ENCODE peak calls at places on chromosomes 12 and 14, in seven cellular contexts. O is EL, P is heart right ventricle, R is GM13976, C is endodermal cell, A is AG10803, L is lower lobe of right lung. E is an unnamed sample.

GRCh38 chr12:18631339-18631738 is 106.5 kb downstream of the PLCZ1 start:
- DNase-seq in O (no peak), P (no peak), R (no peak), C (no peak), A (no peak), L (no peak), E (no peak)

GRCh38 chr12:79174656-79175055 is 310.1 kb downstream of the SYT1 start:
- DNase-seq in O (peak; percentile 36), P (no peak), R (no peak), C (no peak), A (peak; percentile 69), L (no peak), E (no peak)

GRCh38 chr12:19759229-19759628 is 319.9 kb downstream of the AEBP2 start:
- DNase-seq in O (peak; percentile 83), P (no peak), R (no peak), C (no peak), A (peak; percentile 86), L (no peak), E (no peak)

GRCh38 chr14:52917732-52918131 is 33.1 kb downstream of the FERMT2 start:
- DNase-seq in O (peak; percentile 48), P (no peak), R (no peak), C (no peak), A (peak; percentile 72), L (no peak), E (no peak)

GRCh38 chr12:56695327-56696101 is 7.4 kb upstream of the PTGES3 start:
- DNase-seq in O (peak; percentile 34), P (no peak), R (no peak), C (no peak), A (peak; percentile 44), L (no peak), E (no peak)

GRCh38 chr12:29153231-29153630 is 4.2 kb downstream of the FAR2 start:
- DNase-seq in O (no peak), P (no peak), R (no peak), C (peak; percentile 84), A (no peak), L (no peak), E (no peak)

GRCh38 chr12:31368666-31369361 is 42.9 kb upstream of the SINHCAF start:
- DNase-seq in O (no peak), P (no peak), R (no peak), C (peak; percentile 83), A (no peak), L (no peak), E (no peak)

GRCh38 chr12:28787151-28787550 is 361.9 kb upstream of the FAR2 start:
- DNase-seq in O (no peak), P (no peak), R (no peak), C (no peak), A (no peak), L (no peak), E (no peak)

GRCh38 chr14:95026851-95027463 is 130.4 kb downstream of the DICER1 start:
- DNase-seq in O (no peak), P (no peak), R (no peak), C (no peak), A (no peak), L (no peak), E (no peak)

GRCh38 chr12:11719678-11720099 is 70.2 kb downstream of the ETV6 start:
- DNase-seq in O (peak; percentile 99), P (peak; percentile 70), R (no peak), C (peak; percentile 84), A (peak; percentile 91), L (peak; percentile 79), E (peak; percentile 7)

GRCh38 chr12:25130741-25131188 is 64.2 kb downstream of the DNAI7 start:
- DNase-seq in O (peak; percentile 46), P (no peak), R (peak; percentile 50), C (no peak), A (peak; percentile 57), L (no peak), E (no peak)

GRCh38 chr14:100473249-100473648 is 114.0 kb downstream of the BEGAIN start:
- DNase-seq in O (no peak), P (no peak), R (no peak), C (no peak), A (no peak), L (no peak), E (no peak)

GRCh38 chr14:73503648-73504047 is 12.9 kb downstream of the RIOX1 start:
- DNase-seq in O (peak; percentile 53), P (no peak), R (peak; percentile 48), C (no peak), A (peak; percentile 43), L (no peak), E (no peak)

GRCh38 chr14:64294672-64295413 is 672 bp upstream of the ESR2 start:
- DNase-seq in O (peak; percentile 60), P (peak; percentile 66), R (peak; percentile 89), C (peak; percentile 95), A (peak; percentile 24), L (peak; percentile 85), E (peak; percentile 32)

GRCh38 chr14:77076118-77076631 is 21.9 kb upstream of the CIPC start:
- DNase-seq in O (no peak), P (peak; percentile 89), R (no peak), C (peak; percentile 84), A (no peak), L (peak; percentile 74), E (no peak)

GRCh38 chr12:25249951-25250738 is 584 bp downstream of the KRAS start:
- DNase-seq in O (peak; percentile 37), P (peak; percentile 55), R (peak; percentile 74), C (peak; percentile 86), A (peak; percentile 9), L (peak; percentile 79), E (peak; percentile 36)

GRCh38 chr12:58233886-58234285 is 292.5 kb downstream of the ATP23 start:
- DNase-seq in O (no peak), P (no peak), R (no peak), C (no peak), A (no peak), L (no peak), E (no peak)

GRCh38 chr14:60175255-60175902 is 10.2 kb upstream of the DHRS7 start:
- DNase-seq in O (peak; percentile 43), P (no peak), R (no peak), C (no peak), A (no peak), L (no peak), E (no peak)

GRCh38 chr12:42987216-42987631 is 397.7 kb upstream of the PRICKLE1 start:
- DNase-seq in O (no peak), P (no peak), R (no peak), C (no peak), A (peak; percentile 0), L (no peak), E (no peak)

GRCh38 chr14:22542360-22542759 is 46.7 kb downstream of the DAD1 start:
- DNase-seq in O (no peak), P (no peak), R (no peak), C (no peak), A (no peak), L (no peak), E (no peak)

GRCh38 chr14:81433378-81433777 is 33.3 kb upstream of the STON2 start:
- DNase-seq in O (no peak), P (no peak), R (no peak), C (peak; percentile 72), A (no peak), L (no peak), E (no peak)

GRCh38 chr12:95653761-95654546 is 102.7 kb upstream of the USP44 start:
- DNase-seq in O (peak; percentile 94), P (peak; percentile 47), R (no peak), C (peak; percentile 66), A (peak; percentile 88), L (no peak), E (no peak)

GRCh38 chr14:68815288-68816182 is 22.7 kb upstream of the ZFP36L1 start:
- DNase-seq in O (peak; percentile 15), P (no peak), R (peak; percentile 49), C (peak; percentile 50), A (no peak), L (no peak), E (no peak)

GRCh38 chr14:60753264-60754126 is 18.9 kb downstream of the MNAT1 start:
- DNase-seq in O (no peak), P (no peak), R (peak; percentile 79), C (no peak), A (peak; percentile 61), L (no peak), E (peak; percentile 12)

GRCh38 chr12:131335456-131335855 is 375.4 kb upstream of the SFSWAP start:
- DNase-seq in O (no peak), P (no peak), R (no peak), C (no peak), A (no peak), L (no peak), E (no peak)

GRCh38 chr12:45259732-45260480 is 44.0 kb downstream of the ANO6 start:
- DNase-seq in O (peak; percentile 75), P (no peak), R (no peak), C (no peak), A (peak; percentile 71), L (no peak), E (no peak)

GRCh38 chr12:29072631-29073030 is 76.4 kb upstream of the FAR2 start:
- DNase-seq in O (peak; percentile 66), P (no peak), R (no peak), C (peak; percentile 42), A (no peak), L (no peak), E (no peak)

GRCh38 chr14:38877744-38878388 is 225.2 kb downstream of the SEC23A start:
- DNase-seq in O (no peak), P (no peak), R (no peak), C (no peak), A (no peak), L (no peak), E (no peak)

GRCh38 chr14:28245216-28245615 is 521.4 kb upstream of the FOXG1 start:
- DNase-seq in O (no peak), P (no peak), R (no peak), C (no peak), A (no peak), L (no peak), E (no peak)

GRCh38 chr14:93743270-93744060 is 44.8 kb downstream of the PRIMA1 start:
- DNase-seq in O (no peak), P (no peak), R (no peak), C (no peak), A (no peak), L (no peak), E (no peak)

GRCh38 chr12:10190558-10191388 is 11.9 kb downstream of the TMEM52B start:
- DNase-seq in O (peak; percentile 78), P (peak; percentile 47), R (peak; percentile 82), C (peak; percentile 91), A (peak; percentile 74), L (peak; percentile 59), E (peak; percentile 3)

GRCh38 chr14:92684801-92685560 is 63.4 kb downstream of the LGMN start:
- DNase-seq in O (no peak), P (no peak), R (no peak), C (peak; percentile 73), A (no peak), L (no peak), E (no peak)

GRCh38 chr12:88895634-88896033 is 315.4 kb upstream of the KITLG start:
- DNase-seq in O (peak; percentile 14), P (no peak), R (no peak), C (no peak), A (no peak), L (no peak), E (no peak)

GRCh38 chr12:74412607-74413230 is 124.9 kb upstream of the ATXN7L3B start:
- DNase-seq in O (peak; percentile 9), P (no peak), R (no peak), C (no peak), A (peak; percentile 0), L (no peak), E (no peak)

GRCh38 chr12:25518512-25518911 is 34.6 kb downstream of the LMNTD1 start:
- DNase-seq in O (peak; percentile 70), P (no peak), R (no peak), C (no peak), A (peak; percentile 73), L (no peak), E (no peak)

GRCh38 chr12:3896851-3897351 is 23.7 kb upstream of the PARP11 start:
- DNase-seq in O (no peak), P (peak; percentile 14), R (no peak), C (no peak), A (peak; percentile 17), L (no peak), E (no peak)

E was measured in T-helper 22 cell.